ENCODE peak calls at places on chromosomes 3 and 15, in nine cellular contexts. U is CD4-positive, alpha-beta T cell; V is T-helper 9 cell; G is AG10803; F is NCI-H1092 treated with DMSO at 0.1 percent for 48 hours; J is nephron progenitor cell; I is foreskin fibroblast; H is globus pallidus; M is stimulated activated CD4-positive, alpha-beta T cell treated with anti-CD3 and anti-CD28 coated beads, Interleukin-2, amount 100 ng/mL, for 48 hours. L is an unnamed sample.

GRCh38 chr3:166685246-166685645 is 694.9 kb downstream of the ZBBX start:
- DNase-seq in G (no peak), H (no peak), V (no peak), J (no peak), I (no peak), U (no peak), F (no peak), M (no peak), L (no peak)

GRCh38 chr3:37096292-37096691 is 78.1 kb downstream of the LRRFIP2 start:
- DNase-seq in I (peak), H (no peak), M (no peak), U (no peak), F (no peak), G (peak), J (no peak), V (no peak), L (no peak)

GRCh38 chr15:90300988-90301715 is 35.7 kb downstream of the NGRN start:
- DNase-seq in M (peak), G (peak), J (peak), H (no peak), I (no peak), F (peak), U (peak), V (peak), L (peak)

GRCh38 chr3:141933421-141934300 is 57.2 kb downstream of the ATP1B3 start:
- DNase-seq in I (no peak), H (no peak), U (no peak), J (no peak), V (no peak), M (no peak), G (no peak), F (no peak), L (no peak)

GRCh38 chr15:67782592-67782991 is 42.7 kb upstream of the SKOR1 start:
- DNase-seq in J (no peak), V (no peak), U (no peak), G (no peak), H (no peak), M (no peak), I (no peak), F (no peak), L (no peak)

GRCh38 chr15:100335335-100335999 is 6.3 kb downstream of the ADAMTS17 start:
- DNase-seq in I (no peak), J (no peak), G (no peak), U (no peak), V (no peak), H (no peak), M (no peak), F (no peak), L (no peak)

GRCh38 chr3:13362551-13362950 is 57.6 kb downstream of the NUP210 start:
- DNase-seq in V (no peak), M (no peak), J (no peak), F (no peak), U (no peak), H (no peak), G (no peak), I (no peak), L (no peak)

GRCh38 chr3:94776401-94776915 is 713.6 kb downstream of the NSUN3 start:
- DNase-seq in U (no peak), M (no peak), G (no peak), H (no peak), I (no peak), J (no peak), V (no peak), F (no peak), L (no peak)

GRCh38 chr15:52289629-52290081 is 5.9 kb downstream of the MYO5C start:
- DNase-seq in J (no peak), G (no peak), H (peak), U (no peak), I (no peak), M (no peak), V (no peak), F (no peak), L (no peak)

GRCh38 chr3:116059421-116060096 is 385.7 kb downstream of the LSAMP start:
- DNase-seq in M (no peak), I (peak), J (no peak), V (no peak), G (peak), F (no peak), H (no peak), U (no peak), L (no peak)

GRCh38 chr15:60752973-60753720 is 274.2 kb upstream of the ICE2 start:
- DNase-seq in U (no peak), G (no peak), I (no peak), F (no peak), M (no peak), J (no peak), H (no peak), V (no peak), L (no peak)

GRCh38 chr15:67405208-67406191 is 115.4 kb upstream of the C15orf61 start:
- DNase-seq in J (no peak), M (no peak), H (no peak), G (peak), I (peak), U (no peak), F (no peak), V (no peak), L (no peak)

GRCh38 chr3:159785276-159785675 is 203.4 kb upstream of the IL12A start:
- DNase-seq in G (no peak), U (no peak), V (no peak), I (peak), J (no peak), M (no peak), F (no peak), H (no peak), L (no peak)

GRCh38 chr15:96428742-96429141 is 98.2 kb downstream of the NR2F2 start:
- DNase-seq in I (peak), G (peak), F (no peak), J (no peak), M (no peak), U (no peak), V (no peak), H (no peak), L (no peak)

GRCh38 chr3:33076952-33077351 is 20.0 kb downstream of the GLB1 start:
- DNase-seq in I (no peak), V (no peak), H (no peak), G (no peak), F (no peak), J (no peak), M (no peak), U (no peak), L (no peak)

GRCh38 chr3:187669675-187670504 is at the start of gene SST:
- DNase-seq in V (no peak), G (peak), F (no peak), U (no peak), I (peak), H (no peak), J (peak), M (peak), L (no peak)

GRCh38 chr3:146577662-146578061 is 27.5 kb downstream of the PLSCR5 start:
- DNase-seq in V (peak), G (peak), M (no peak), J (no peak), F (no peak), H (peak), I (peak), U (no peak), L (peak)

GRCh38 chr15:88127477-88127799 is 129.1 kb downstream of the NTRK3 start:
- DNase-seq in V (no peak), G (peak), U (no peak), I (no peak), M (no peak), F (no peak), H (no peak), J (no peak), L (no peak)

L was measured in T-helper 1 cell.